ENCODE peak calls at places on chromosomes 7 and 10, in ten cellular contexts. One of them, this sample, is unnamed.

GRCh38 chr7:128962837-128963236 is 25.1 kb downstream of the IRF5 start:
- DNase-seq in upper lobe of right lung: no peak
- DNase-seq in hippocampal formation: no peak
- DNase-seq in HS-27A: no peak
- DNase-seq in cardiac muscle cell: no peak
- DNase-seq in SHP77: no peak
- DNase-seq in choroid plexus epithelial cell: peak; percentile 31
- DNase-seq in AG08395: no peak
- DNase-seq in 8988T: no peak
- DNase-seq in activated CD8-positive, alpha-beta memory T cell treated with anti-CD3 and anti-CD28 coated beads for 24 hours: no peak
- DNase-seq in this sample: no peak

GRCh38 chr7:84144480-84144879 is 50.1 kb downstream of the SEMA3A start:
- DNase-seq in AG08395: no peak
- DNase-seq in cardiac muscle cell: no peak
- DNase-seq in activated CD8-positive, alpha-beta memory T cell treated with anti-CD3 and anti-CD28 coated beads for 24 hours: no peak
- DNase-seq in HS-27A: no peak
- DNase-seq in SHP77: no peak
- DNase-seq in hippocampal formation: no peak
- DNase-seq in choroid plexus epithelial cell: peak; percentile 41
- DNase-seq in 8988T: no peak
- DNase-seq in upper lobe of right lung: no peak
- DNase-seq in this sample: no peak

GRCh38 chr10:62528441-62528840 is 154.3 kb downstream of the ZNF365 start:
- DNase-seq in activated CD8-positive, alpha-beta memory T cell treated with anti-CD3 and anti-CD28 coated beads for 24 hours: no peak
- DNase-seq in HS-27A: no peak
- DNase-seq in SHP77: no peak
- DNase-seq in choroid plexus epithelial cell: no peak
- DNase-seq in upper lobe of right lung: no peak
- DNase-seq in AG08395: no peak
- DNase-seq in hippocampal formation: no peak
- DNase-seq in cardiac muscle cell: no peak
- DNase-seq in 8988T: no peak
- DNase-seq in this sample: no peak

GRCh38 chr10:35451103-35452016 is 115.1 kb downstream of the CCNY start:
- DNase-seq in upper lobe of right lung: no peak
- DNase-seq in hippocampal formation: no peak
- DNase-seq in cardiac muscle cell: peak; percentile 59
- DNase-seq in HS-27A: no peak
- DNase-seq in 8988T: no peak
- DNase-seq in SHP77: no peak
- DNase-seq in activated CD8-positive, alpha-beta memory T cell treated with anti-CD3 and anti-CD28 coated beads for 24 hours: no peak
- DNase-seq in choroid plexus epithelial cell: peak; percentile 35
- DNase-seq in AG08395: no peak
- DNase-seq in this sample: no peak

GRCh38 chr7:16684935-16685334 is 39.0 kb downstream of the BZW2 start:
- DNase-seq in hippocampal formation: no peak
- DNase-seq in activated CD8-positive, alpha-beta memory T cell treated with anti-CD3 and anti-CD28 coated beads for 24 hours: no peak
- DNase-seq in upper lobe of right lung: no peak
- DNase-seq in choroid plexus epithelial cell: peak; percentile 26
- DNase-seq in HS-27A: no peak
- DNase-seq in 8988T: no peak
- DNase-seq in AG08395: no peak
- DNase-seq in SHP77: no peak
- DNase-seq in cardiac muscle cell: no peak
- DNase-seq in this sample: no peak

GRCh38 chr10:30349967-30350735 is 1.1 kb upstream of the MTPAP start:
- DNase-seq in HS-27A: no peak
- DNase-seq in AG08395: no peak
- DNase-seq in upper lobe of right lung: no peak
- DNase-seq in SHP77: no peak
- DNase-seq in cardiac muscle cell: no peak
- DNase-seq in activated CD8-positive, alpha-beta memory T cell treated with anti-CD3 and anti-CD28 coated beads for 24 hours: peak; percentile 55
- DNase-seq in 8988T: no peak
- DNase-seq in hippocampal formation: no peak
- DNase-seq in choroid plexus epithelial cell: no peak
- DNase-seq in this sample: no peak

GRCh38 chr7:103504505-103505135 is 58.6 kb upstream of the SLC26A5 start:
- DNase-seq in cardiac muscle cell: no peak
- DNase-seq in SHP77: no peak
- DNase-seq in choroid plexus epithelial cell: no peak
- DNase-seq in 8988T: no peak
- DNase-seq in activated CD8-positive, alpha-beta memory T cell treated with anti-CD3 and anti-CD28 coated beads for 24 hours: no peak
- DNase-seq in upper lobe of right lung: no peak
- DNase-seq in HS-27A: no peak
- DNase-seq in hippocampal formation: no peak
- DNase-seq in AG08395: no peak
- DNase-seq in this sample: no peak

GRCh38 chr10:92595505-92595904 is 2.6 kb downstream of the KIF11 start:
- DNase-seq in AG08395: no peak
- DNase-seq in activated CD8-positive, alpha-beta memory T cell treated with anti-CD3 and anti-CD28 coated beads for 24 hours: no peak
- DNase-seq in choroid plexus epithelial cell: no peak
- DNase-seq in SHP77: no peak
- DNase-seq in cardiac muscle cell: no peak
- DNase-seq in 8988T: no peak
- DNase-seq in hippocampal formation: no peak
- DNase-seq in upper lobe of right lung: no peak
- DNase-seq in HS-27A: no peak
- DNase-seq in this sample: no peak

GRCh38 chr10:55852850-55853249 is 508.2 kb downstream of the ZWINT start:
- DNase-seq in AG08395: no peak
- DNase-seq in HS-27A: no peak
- DNase-seq in hippocampal formation: no peak
- DNase-seq in cardiac muscle cell: no peak
- DNase-seq in choroid plexus epithelial cell: no peak
- DNase-seq in 8988T: no peak
- DNase-seq in activated CD8-positive, alpha-beta memory T cell treated with anti-CD3 and anti-CD28 coated beads for 24 hours: no peak
- DNase-seq in upper lobe of right lung: no peak
- DNase-seq in SHP77: no peak
- DNase-seq in this sample: no peak

GRCh38 chr7:2033586-2034135 is 199.1 kb downstream of the MAD1L1 start:
- DNase-seq in activated CD8-positive, alpha-beta memory T cell treated with anti-CD3 and anti-CD28 coated beads for 24 hours: no peak
- DNase-seq in AG08395: no peak
- DNase-seq in cardiac muscle cell: no peak
- DNase-seq in 8988T: no peak
- DNase-seq in hippocampal formation: no peak
- DNase-seq in SHP77: no peak
- DNase-seq in HS-27A: no peak
- DNase-seq in upper lobe of right lung: no peak
- DNase-seq in choroid plexus epithelial cell: no peak
- DNase-seq in this sample: no peak

GRCh38 chr10:62045765-62046521 is 144.4 kb downstream of the ARID5B start:
- DNase-seq in choroid plexus epithelial cell: peak; percentile 95
- DNase-seq in cardiac muscle cell: peak; percentile 93
- DNase-seq in SHP77: no peak
- DNase-seq in 8988T: no peak
- DNase-seq in activated CD8-positive, alpha-beta memory T cell treated with anti-CD3 and anti-CD28 coated beads for 24 hours: no peak
- DNase-seq in upper lobe of right lung: no peak
- DNase-seq in hippocampal formation: no peak
- DNase-seq in AG08395: peak; percentile 61
- DNase-seq in HS-27A: no peak
- DNase-seq in this sample: no peak

GRCh38 chr10:125144693-125145623 is 15.4 kb downstream of the CTBP2 start:
- DNase-seq in hippocampal formation: peak; percentile 27
- DNase-seq in HS-27A: no peak
- DNase-seq in upper lobe of right lung: no peak
- DNase-seq in 8988T: no peak
- DNase-seq in choroid plexus epithelial cell: peak; percentile 72
- DNase-seq in cardiac muscle cell: peak; percentile 72
- DNase-seq in AG08395: peak; percentile 60
- DNase-seq in SHP77: no peak
- DNase-seq in activated CD8-positive, alpha-beta memory T cell treated with anti-CD3 and anti-CD28 coated beads for 24 hours: no peak
- DNase-seq in this sample: no peak